ENCODE peak calls at places on chromosomes 13 and 19, in eight cellular contexts. R is aorta, C is IMR-90, X is psoas muscle, G is mesenchymal stem cell, F is endodermal cell, Y is ovary, S is heart right ventricle. E is an unnamed sample.

GRCh38 chr13:47175172-47175806 is 278.4 kb upstream of the HTR2A start:
- DNase-seq in R (no peak), C (peak; percentile 95), X (no peak), G (peak; percentile 94), F (no peak), Y (no peak), S (no peak), E (no peak)

GRCh38 chr13:110640591-110641029 is 25.3 kb downstream of the NAXD start:
- DNase-seq in R (no peak), C (peak; percentile 60), X (peak; percentile 73), G (peak; percentile 34), F (peak; percentile 48), Y (peak; percentile 69), S (peak; percentile 56), E (no peak)

GRCh38 chr13:84400711-84401110 is 518.4 kb upstream of the SLITRK1 start:
- DNase-seq in R (no peak), C (peak; percentile 82), X (no peak), G (peak; percentile 18), F (no peak), Y (no peak), S (no peak), E (no peak)

GRCh38 chr13:106104281-106104901 is 431.1 kb downstream of the EFNB2 start:
- DNase-seq in R (no peak), C (peak; percentile 91), X (no peak), G (peak; percentile 79), F (no peak), Y (no peak), S (no peak), E (peak; percentile 81)

GRCh38 chr13:38308736-38309135 is 40.9 kb upstream of the UFM1 start:
- DNase-seq in R (no peak), C (peak; percentile 63), X (no peak), G (peak; percentile 2), F (no peak), Y (no peak), S (no peak), E (no peak)

GRCh38 chr13:44160549-44161278 is 212.9 kb upstream of the SERP2 start:
- DNase-seq in R (no peak), C (peak; percentile 15), X (no peak), G (no peak), F (no peak), Y (no peak), S (no peak), E (no peak)

GRCh38 chr19:50676625-50677197 is 27.5 kb downstream of the C19orf81 start:
- DNase-seq in R (no peak), C (no peak), X (no peak), G (no peak), F (no peak), Y (no peak), S (no peak), E (no peak)

GRCh38 chr13:100361504-100361903 is 227.1 kb downstream of the GGACT start:
- DNase-seq in R (no peak), C (peak; percentile 62), X (no peak), G (peak; percentile 13), F (no peak), Y (no peak), S (no peak), E (no peak)

GRCh38 chr19:7211191-7211988 is 82.8 kb downstream of the INSR start:
- DNase-seq in R (no peak), C (peak; percentile 50), X (no peak), G (no peak), F (peak; percentile 65), Y (peak; percentile 86), S (peak; percentile 69), E (no peak)

GRCh38 chr19:3803114-3803888 is 17.1 kb upstream of the MATK start:
- DNase-seq in R (no peak), C (no peak), X (no peak), G (no peak), F (peak; percentile 40), Y (no peak), S (no peak), E (no peak)

GRCh38 chr13:77172650-77173049 is 145.7 kb upstream of the FBXL3 start:
- DNase-seq in R (no peak), C (no peak), X (no peak), G (no peak), F (no peak), Y (no peak), S (no peak), E (no peak)

GRCh38 chr19:17997969-17998826 is 9.8 kb upstream of the ARRDC2 start:
- DNase-seq in R (no peak), C (peak; percentile 24), X (peak; percentile 57), G (peak; percentile 48), F (peak; percentile 89), Y (no peak), S (no peak), E (no peak)

GRCh38 chr13:93561553-93561952 is 334.9 kb downstream of the GPC6 start:
- DNase-seq in R (no peak), C (no peak), X (no peak), G (no peak), F (peak; percentile 52), Y (no peak), S (no peak), E (no peak)

GRCh38 chr13:111344471-111345191 is 24.2 kb downstream of the TEX29 start:
- DNase-seq in R (no peak), C (peak; percentile 92), X (peak; percentile 85), G (peak; percentile 66), F (peak; percentile 95), Y (no peak), S (no peak), E (no peak)

GRCh38 chr19:43774103-43774939 is 6.5 kb downstream of the KCNN4 start:
- DNase-seq in R (no peak), C (peak; percentile 58), X (peak; percentile 79), G (peak; percentile 69), F (peak; percentile 94), Y (peak; percentile 60), S (peak; percentile 59), E (no peak)

GRCh38 chr19:17536957-17537356 is 18.5 kb upstream of the COLGALT1 start:
- DNase-seq in R (no peak), C (no peak), X (no peak), G (no peak), F (no peak), Y (no peak), S (no peak), E (no peak)

GRCh38 chr19:23002690-23003422 is at the start of gene ZNF728:
- DNase-seq in R (peak; percentile 89), C (no peak), X (peak; percentile 85), G (no peak), F (no peak), Y (peak; percentile 71), S (peak; percentile 85), E (no peak)

DNA sequence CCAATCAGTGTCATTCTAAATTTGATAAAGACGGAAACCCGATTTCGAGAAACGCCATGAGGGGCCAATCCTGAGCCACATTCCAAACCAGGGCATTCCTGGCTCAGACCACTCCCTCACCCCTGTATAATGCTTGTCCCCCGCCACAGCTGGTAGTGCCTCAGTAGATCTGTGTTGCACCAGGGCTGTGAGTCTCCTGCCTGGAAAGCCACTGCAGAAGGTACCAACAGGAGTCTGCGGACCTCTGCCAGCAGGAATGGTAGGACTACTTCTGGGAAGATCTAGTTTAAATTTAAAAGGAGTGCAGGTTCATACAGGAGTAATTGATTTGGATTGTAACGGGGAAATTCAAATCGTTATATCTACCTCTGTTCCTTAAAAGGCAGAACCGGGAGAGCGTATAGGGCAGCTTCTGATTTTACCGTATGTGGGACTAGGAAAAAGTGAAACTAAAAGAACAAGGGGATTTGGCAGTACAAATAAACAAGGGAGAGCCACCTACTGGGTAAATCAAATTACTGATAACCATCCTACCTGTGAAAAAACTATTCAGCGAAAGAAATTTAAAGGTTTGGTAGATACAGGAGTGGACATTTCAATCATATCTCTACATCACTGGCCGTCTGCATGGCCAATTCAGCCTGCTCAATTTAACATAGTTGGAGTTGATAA is 20.8 kb upstream of the ZNF266 start:
- DNase-seq in R (no peak), C (no peak), X (no peak), G (no peak), F (no peak), Y (no peak), S (no peak), E (no peak)
- H3K9me3 ChIP-seq in R (peaks cover 10% of the 10 kb centered on the region), C (peaks cover 28% of the 10 kb centered on the region), X (peaks cover 39% of the 10 kb centered on the region), G (peaks cover 81% of the 10 kb centered on the region), F (peaks cover 95% of the 10 kb centered on the region), Y (peaks cover 10% of the 10 kb centered on the region), S (peaks cover 7% of the 10 kb centered on the region), E (peaks cover 22% of the 10 kb centered on the region)

DNA sequence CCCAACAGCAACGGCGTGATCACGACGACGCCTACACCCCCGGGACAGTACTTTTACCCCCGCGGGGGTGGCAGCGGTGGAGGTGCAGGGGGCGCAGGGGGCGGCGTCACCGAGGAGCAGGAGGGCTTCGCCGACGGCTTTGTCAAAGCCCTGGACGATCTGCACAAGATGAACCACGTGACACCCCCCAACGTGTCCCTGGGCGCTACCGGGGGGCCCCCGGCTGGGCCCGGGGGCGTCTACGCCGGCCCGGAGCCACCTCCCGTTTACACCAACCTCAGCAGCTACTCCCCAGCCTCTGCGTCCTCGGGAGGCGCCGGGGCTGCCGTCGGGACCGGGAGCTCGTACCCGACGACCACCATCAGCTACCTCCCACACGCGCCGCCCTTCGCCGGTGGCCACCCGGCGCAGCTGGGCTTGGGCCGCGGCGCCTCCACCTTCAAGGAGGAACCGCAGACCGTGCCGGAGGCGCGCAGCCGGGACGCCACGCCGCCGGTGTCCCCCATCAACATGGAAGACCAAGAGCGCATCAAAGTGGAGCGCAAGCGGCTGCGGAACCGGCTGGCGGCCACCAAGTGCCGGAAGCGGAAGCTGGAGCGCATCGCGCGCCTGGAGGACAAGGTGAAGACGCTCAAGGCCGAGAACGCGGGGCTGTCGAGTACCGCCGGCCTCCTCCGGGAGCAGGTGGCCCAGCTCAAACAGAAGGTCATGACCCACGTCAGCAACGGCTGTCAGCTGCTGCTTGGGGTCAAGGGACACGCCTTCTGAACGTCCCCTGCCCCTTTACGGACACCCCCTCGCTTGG is 964 bp downstream of the JUNB start:
- DNase-seq in R (peak; percentile 88), C (peak; percentile 55), X (peak; percentile 88), G (peak; percentile 55), F (peak; percentile 91), Y (peak; percentile 82), S (peak; percentile 62), E (no peak)
- H3K4me1 ChIP-seq in R (no peaks in the 10 kb centered on the region), C (peaks cover 19% of the 10 kb centered on the region), X (peaks cover 28% of the 10 kb centered on the region), G (peaks cover 38% of the 10 kb centered on the region), F (peaks cover 11% of the 10 kb centered on the region), Y (peaks cover 8% of the 10 kb centered on the region), S (peaks cover 32% of the 10 kb centered on the region), E (peaks cover 31% of the 10 kb centered on the region)

DNA sequence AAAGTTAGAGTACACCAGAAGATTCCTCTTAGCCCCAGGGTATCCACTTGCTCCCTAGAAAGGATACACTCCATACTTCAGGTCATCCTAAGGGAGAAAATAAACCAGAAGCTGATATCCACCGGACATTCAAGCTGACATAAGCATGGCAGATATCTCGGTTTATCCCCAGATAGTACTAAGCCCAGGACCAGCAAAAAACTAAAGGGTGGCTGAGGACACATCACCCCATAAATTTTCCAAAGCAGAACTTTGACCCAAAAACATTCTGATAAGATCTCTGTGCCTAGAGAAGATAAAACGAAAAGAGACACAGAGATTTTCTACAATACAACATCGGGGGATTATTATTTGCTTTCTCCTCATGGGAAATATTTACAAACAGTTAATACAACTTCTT is 13.9 kb upstream of the ZNF431 start:
- DNase-seq in R (no peak), C (no peak), X (no peak), G (no peak), F (no peak), Y (no peak), S (no peak), E (no peak)
- H3K4me3 ChIP-seq in R (no peak overlapping the region), C (no peak overlapping the region), X (no peak overlapping the region), G (no peak overlapping the region), F (no peak overlapping the region), Y (no peak overlapping the region), S (no peak overlapping the region), E (no peak overlapping the region)

DNA sequence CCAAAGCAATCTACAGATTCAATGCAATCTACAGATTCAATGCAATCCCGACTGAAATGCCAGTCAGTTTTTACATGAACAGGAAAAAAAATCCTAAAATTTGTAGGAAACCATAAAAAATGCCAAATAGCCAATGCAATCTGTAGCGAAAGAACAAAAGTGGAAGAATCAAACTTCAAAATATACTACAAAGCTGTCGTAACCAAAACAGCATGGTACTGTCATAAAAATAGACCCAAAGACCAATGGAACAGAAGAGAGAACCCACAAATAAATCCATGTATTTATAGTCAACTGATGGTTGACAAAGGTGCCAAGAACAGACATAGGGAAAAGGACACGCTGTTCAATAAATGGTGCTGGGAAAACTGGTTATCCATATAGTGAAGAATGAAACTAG is 17.7 kb downstream of the ZNF829 start:
- DNase-seq in R (no peak), C (no peak), X (no peak), G (no peak), F (no peak), Y (no peak), S (no peak), E (no peak)
- H3K9me3 ChIP-seq in R (peaks cover 20% of the 10 kb centered on the region), C (peaks cover 54% of the 10 kb centered on the region), X (peaks cover 88% of the 10 kb centered on the region), G (peaks cover 96% of the 10 kb centered on the region), F (peaks cover 89% of the 10 kb centered on the region), Y (peaks cover 68% of the 10 kb centered on the region), S (peaks cover 36% of the 10 kb centered on the region), E (peaks cover 36% of the 10 kb centered on the region)